ENCODE peak calls at places on chromosomes 5 and 9, in eight cellular contexts. Q, N, E, O, P, V, I and G are unnamed samples.

GRCh38 chr9:83166369-83166768 is 103.4 kb upstream of the RASEF start:
- DNase-seq in Q (no peak), N (no peak), E (no peak), O (no peak), P (no peak), V (peak), I (no peak), G (peak)

GRCh38 chr5:144227363-144227762 is 56.7 kb downstream of the KCTD16 start:
- DNase-seq in Q (no peak), N (no peak), E (no peak), O (no peak), P (no peak), V (no peak), I (no peak), G (no peak)

GRCh38 chr9:83355024-83355444 is 183.2 kb downstream of the FRMD3 start:
- DNase-seq in Q (peak), N (no peak), E (peak), O (peak), P (peak), V (no peak), I (peak), G (peak)

GRCh38 chr5:161399996-161400562 is 146.4 kb downstream of the GABRB2 start:
- DNase-seq in Q (no peak), N (no peak), E (no peak), O (no peak), P (no peak), V (no peak), I (no peak), G (no peak)

GRCh38 chr5:142319105-142319504 is 5.7 kb downstream of the SPRY4 start:
- DNase-seq in Q (no peak), N (no peak), E (no peak), O (no peak), P (no peak), V (no peak), I (peak), G (no peak)

GRCh38 chr9:105054488-105054887 is 126.5 kb upstream of the ABCA1 start:
- DNase-seq in Q (peak), N (no peak), E (peak), O (peak), P (no peak), V (no peak), I (peak), G (peak)

GRCh38 chr5:56037531-56038010 is 42.8 kb upstream of the IL6ST start:
- DNase-seq in Q (no peak), N (no peak), E (no peak), O (no peak), P (no peak), V (no peak), I (no peak), G (no peak)

GRCh38 chr5:124504081-124504916 is 242.1 kb downstream of the ZNF608 start:
- DNase-seq in Q (peak), N (no peak), E (no peak), O (peak), P (no peak), V (no peak), I (peak), G (no peak)

GRCh38 chr9:18905883-18906649 is 126.9 kb downstream of the SAXO1 start:
- DNase-seq in Q (peak), N (no peak), E (no peak), O (peak), P (no peak), V (no peak), I (peak), G (no peak)

GRCh38 chr5:139459451-139459934 is 3.0 kb downstream of the ECSCR start:
- DNase-seq in Q (no peak), N (no peak), E (no peak), O (no peak), P (peak), V (no peak), I (peak), G (peak)

GRCh38 chr5:9507974-9508373 is 37.9 kb downstream of the SEMA5A start:
- DNase-seq in Q (peak), N (peak), E (peak), O (peak), P (no peak), V (no peak), I (peak), G (no peak)

GRCh38 chr9:134938346-134939079 is 20.8 kb upstream of the FCN1 start:
- DNase-seq in Q (no peak), N (no peak), E (no peak), O (no peak), P (no peak), V (no peak), I (no peak), G (no peak)

GRCh38 chr9:14205463-14205862 is 108.5 kb downstream of the NFIB start:
- DNase-seq in Q (peak), N (peak), E (no peak), O (peak), P (no peak), V (no peak), I (peak), G (peak)

GRCh38 chr9:70510157-70510770 is 95.8 kb upstream of the KLF9 start:
- DNase-seq in Q (no peak), N (no peak), E (no peak), O (peak), P (no peak), V (no peak), I (peak), G (peak)

GRCh38 chr5:72363146-72363802 is 43.1 kb downstream of the PTCD2 start:
- DNase-seq in Q (peak), N (peak), E (peak), O (peak), P (no peak), V (no peak), I (peak), G (peak)

GRCh38 chr5:54087436-54087835 is 222.9 kb downstream of the ARL15 start:
- DNase-seq in Q (peak), N (peak), E (peak), O (peak), P (no peak), V (no peak), I (peak), G (peak)

GRCh38 chr5:112977440-112977861 is 853 bp downstream of the DCP2 start:
- DNase-seq in Q (peak), N (no peak), E (no peak), O (no peak), P (no peak), V (no peak), I (no peak), G (no peak)

GRCh38 chr5:140488914-140489313 is 58.5 kb upstream of the EIF4EBP3 start:
- DNase-seq in Q (no peak), N (no peak), E (no peak), O (no peak), P (no peak), V (no peak), I (no peak), G (no peak)

GRCh38 chr5:31237159-31237558 is 43.7 kb downstream of the CDH6 start:
- DNase-seq in Q (no peak), N (no peak), E (no peak), O (peak), P (no peak), V (no peak), I (peak), G (peak)

GRCh38 chr9:14256588-14256987 is 57.4 kb downstream of the NFIB start:
- DNase-seq in Q (no peak), N (no peak), E (no peak), O (peak), P (no peak), V (no peak), I (no peak), G (no peak)

GRCh38 chr5:35651002-35651756 is 33.5 kb downstream of the SPEF2 start:
- DNase-seq in Q (peak), N (peak), E (peak), O (peak), P (no peak), V (no peak), I (peak), G (peak)

GRCh38 chr5:179530069-179530998 is 20.0 kb upstream of the RUFY1 start:
- DNase-seq in Q (peak), N (no peak), E (no peak), O (peak), P (peak), V (peak), I (peak), G (no peak)

GRCh38 chr5:53368966-53369605 is 111.3 kb upstream of the FST start:
- DNase-seq in Q (no peak), N (no peak), E (no peak), O (no peak), P (no peak), V (no peak), I (no peak), G (no peak)

GRCh38 chr5:81235287-81236072 is 2.4 kb downstream of the CKMT2 start:
- DNase-seq in Q (no peak), N (no peak), E (no peak), O (peak), P (peak), V (no peak), I (peak), G (no peak)

GRCh38 chr5:177507165-177507564 is 2.5 kb downstream of the DOK3 start:
- DNase-seq in Q (no peak), N (no peak), E (no peak), O (no peak), P (no peak), V (no peak), I (peak), G (no peak)

GRCh38 chr5:89346573-89346972 is 463.6 kb upstream of the MEF2C start:
- DNase-seq in Q (no peak), N (no peak), E (no peak), O (peak), P (no peak), V (no peak), I (no peak), G (no peak)

GRCh38 chr9:25094518-25094917 is 548.8 kb upstream of the IZUMO3 start:
- DNase-seq in Q (no peak), N (no peak), E (no peak), O (no peak), P (no peak), V (no peak), I (no peak), G (peak)

GRCh38 chr5:125402787-125403186 is 656.3 kb upstream of the ZNF608 start:
- DNase-seq in Q (no peak), N (no peak), E (no peak), O (no peak), P (no peak), V (no peak), I (no peak), G (no peak)

GRCh38 chr5:129107637-129108036 is 13.1 kb downstream of the ISOC1 start:
- DNase-seq in Q (no peak), N (no peak), E (no peak), O (no peak), P (no peak), V (no peak), I (no peak), G (no peak)

GRCh38 chr9:115922441-115922840 is 231.2 kb upstream of the PAPPA start:
- DNase-seq in Q (no peak), N (no peak), E (no peak), O (peak), P (no peak), V (no peak), I (peak), G (no peak)

GRCh38 chr5:33337621-33337960 is 103.2 kb upstream of the TARS1 start:
- DNase-seq in Q (no peak), N (no peak), E (no peak), O (no peak), P (no peak), V (no peak), I (no peak), G (no peak)

GRCh38 chr5:139650031-139650688 is 2.0 kb downstream of the CXXC5 start:
- DNase-seq in Q (no peak), N (no peak), E (no peak), O (no peak), P (peak), V (peak), I (no peak), G (no peak)

GRCh38 chr9:112867275-112867991 is 23.2 kb downstream of the SLC46A2 start:
- DNase-seq in Q (peak), N (peak), E (no peak), O (peak), P (no peak), V (peak), I (peak), G (peak)
- H3K4me3 ChIP-seq in Q (no peak), N (no peak), E (no peak), O (no peak), P (no peak), V (no peak), I (no peak), G (no peak)

GRCh38 chr9:120655005-120655622 is 59.2 kb downstream of the MEGF9 start:
- DNase-seq in Q (peak), N (no peak), E (no peak), O (peak), P (no peak), V (no peak), I (peak), G (peak)

GRCh38 chr9:120650352-120650751 is 63.9 kb downstream of the MEGF9 start:
- DNase-seq in Q (no peak), N (no peak), E (no peak), O (peak), P (no peak), V (no peak), I (peak), G (peak)

GRCh38 chr9:120653762-120654161 is 60.5 kb downstream of the MEGF9 start:
- DNase-seq in Q (no peak), N (no peak), E (no peak), O (no peak), P (no peak), V (no peak), I (no peak), G (no peak)

GRCh38 chr9:120652902-120653301 is 61.4 kb downstream of the MEGF9 start:
- DNase-seq in Q (no peak), N (no peak), E (no peak), O (no peak), P (no peak), V (no peak), I (no peak), G (no peak)

DNA sequence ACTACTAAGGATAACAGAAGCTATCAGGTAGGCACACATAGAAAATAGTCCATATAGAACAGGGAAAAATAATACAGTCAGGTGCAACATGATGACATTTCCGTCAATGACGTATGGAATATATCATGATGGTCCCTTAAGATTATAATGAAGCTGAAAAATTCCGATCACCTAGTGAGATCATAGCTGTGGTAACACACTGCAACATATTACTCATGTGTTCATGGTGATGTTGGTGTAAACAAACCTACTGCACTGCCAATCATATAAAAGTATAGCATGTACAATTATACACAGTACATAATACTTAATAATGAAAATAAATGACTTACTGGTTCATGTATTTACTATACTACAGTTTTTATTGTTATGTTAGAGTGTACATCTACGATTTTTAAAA is 60.0 kb downstream of the MEGF9 start:
- DNase-seq in Q (no peak), N (no peak), E (no peak), O (no peak), P (no peak), V (no peak), I (no peak), G (peak)
- TF ChIP-seq CTCF in Q (no peak), N (no peak), E (no peak), O (no peak), P (no peak), V (no peak), I (no peak), G (no peak)

DNA sequence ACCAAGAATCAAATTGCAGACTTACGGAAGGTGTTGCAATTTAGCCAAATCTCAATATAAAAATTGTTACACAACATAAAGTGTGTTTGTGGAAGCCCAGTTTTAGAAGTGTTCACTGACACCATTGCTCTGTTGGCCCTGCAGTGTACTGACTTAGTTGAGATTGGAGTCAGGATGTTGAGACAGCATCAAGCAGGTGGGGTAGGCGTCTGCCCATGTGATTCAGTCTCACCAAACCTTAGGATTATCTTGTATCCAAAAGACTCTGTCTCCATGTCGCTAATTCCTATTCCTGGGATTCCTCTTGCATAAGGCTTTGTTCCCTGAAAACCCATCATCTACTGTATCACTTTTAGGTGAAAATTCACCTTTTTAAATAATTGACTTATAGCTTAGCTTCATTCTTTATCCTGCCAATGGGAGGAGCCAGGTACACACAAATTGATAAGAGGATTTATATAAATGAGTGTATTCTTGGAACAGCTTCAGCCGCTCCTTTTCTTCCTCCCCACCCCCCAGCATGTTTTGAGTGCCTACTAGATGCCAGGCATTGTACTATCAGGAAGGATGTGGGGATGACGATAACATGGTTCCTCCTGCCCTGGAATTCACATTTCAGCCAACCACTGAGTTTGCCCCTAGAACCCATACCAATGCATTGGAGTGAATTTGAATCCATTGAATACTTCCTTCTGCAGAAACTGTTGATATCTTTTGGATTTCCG is 20.8 kb downstream of the GPR107 start:
- DNase-seq in Q (no peak), N (no peak), E (no peak), O (peak), P (no peak), V (no peak), I (no peak), G (no peak)
- H3K4me3 ChIP-seq in Q (no peak), N (no peak), E (no peak), O (no peak), P (no peak), V (no peak), I (no peak), G (no peak)

GRCh38 chr5:94254214-94254613 is 364.2 kb downstream of the KIAA0825 start:
- DNase-seq in Q (no peak), N (no peak), E (no peak), O (no peak), P (no peak), V (no peak), I (peak), G (no peak)
- TF ChIP-seq CTCF in Q (no peak), N (no peak), E (peak), O (no peak), P (no peak), V (no peak), I (no peak), G (no peak)

GRCh38 chr5:37254581-37254980 is 5.4 kb upstream of the CPLANE1 start:
- DNase-seq in Q (no peak), N (no peak), E (no peak), O (no peak), P (no peak), V (no peak), I (no peak), G (no peak)
- H3K4me3 ChIP-seq in Q (no peak), N (no peak), E (no peak), O (no peak), P (no peak), V (no peak), I (no peak), G (no peak)

GRCh38 chr5:79853676-79854418 is 137.2 kb downstream of the MTX3 start:
- DNase-seq in Q (peak), N (no peak), E (no peak), O (peak), P (peak), V (no peak), I (no peak), G (peak)
- TF ChIP-seq CTCF in Q (no peak), N (no peak), E (peak), O (no peak), P (no peak), V (no peak), I (no peak), G (peak)

GRCh38 chr9:22005700-22006605 is 3.2 kb downstream of the CDKN2B start:
- DNase-seq in Q (peak), N (no peak), E (no peak), O (peak), P (no peak), V (no peak), I (peak), G (no peak)
- H3K4me3 ChIP-seq in Q (peak), N (peak), E (no peak), O (no peak), P (no peak), V (no peak), I (peak), G (peak)

GRCh38 chr5:155941340-155941739 is 385.6 kb upstream of the SGCD start:
- DNase-seq in Q (no peak), N (no peak), E (no peak), O (no peak), P (no peak), V (no peak), I (no peak), G (no peak)

GRCh38 chr5:155947394-155948062 is 379.4 kb upstream of the SGCD start:
- DNase-seq in Q (no peak), N (no peak), E (peak), O (no peak), P (no peak), V (no peak), I (no peak), G (no peak)

GRCh38 chr5:155938051-155938450 is 388.9 kb upstream of the SGCD start:
- DNase-seq in Q (no peak), N (no peak), E (no peak), O (no peak), P (no peak), V (no peak), I (no peak), G (no peak)

DNA sequence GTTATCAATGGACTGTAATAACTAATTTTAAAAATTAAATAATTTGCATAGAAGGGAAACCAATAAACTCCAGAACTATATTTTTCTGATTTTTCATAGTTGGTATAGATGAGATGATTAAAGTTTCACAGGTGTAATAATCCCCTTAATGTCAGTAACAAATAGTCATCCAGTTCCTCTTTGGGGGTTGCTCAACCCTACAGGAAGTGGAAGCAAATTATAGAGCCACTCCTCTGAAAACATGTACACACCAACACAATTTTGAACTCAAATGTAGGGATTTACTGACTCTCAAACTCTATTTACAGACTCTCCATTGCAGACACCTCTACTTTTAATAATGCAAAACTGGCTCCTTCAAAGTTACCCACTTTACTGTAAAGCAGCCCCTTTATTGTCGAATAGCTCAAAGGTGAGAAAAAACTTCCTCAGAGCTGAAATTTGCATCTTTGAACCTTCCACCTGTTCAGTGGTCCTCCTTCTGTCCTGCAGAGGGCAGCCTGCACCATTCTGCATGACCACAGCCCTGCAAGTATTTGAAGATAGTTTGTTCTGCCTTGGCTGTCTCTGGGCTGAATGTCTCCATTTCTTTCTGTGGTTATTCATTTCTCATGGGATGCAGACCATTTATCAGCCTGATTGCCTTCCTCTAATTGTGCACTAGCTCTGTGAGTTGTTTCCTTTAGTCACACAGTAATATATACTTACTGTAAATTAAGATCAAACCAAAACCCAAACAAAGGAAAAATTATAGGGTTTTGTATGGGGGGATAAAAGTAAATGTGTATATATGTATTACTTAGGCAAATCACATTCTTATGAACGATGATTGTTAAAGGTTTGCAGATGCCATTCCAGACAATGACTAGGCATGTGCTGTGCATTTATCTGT is 383.2 kb upstream of the SGCD start:
- DNase-seq in Q (peak), N (no peak), E (peak), O (peak), P (peak), V (no peak), I (peak), G (peak)
- TF ChIP-seq CTCF in Q (peak), N (peak), E (peak), O (peak), P (peak), V (peak), I (peak), G (peak)

GRCh38 chr5:67013719-67014118 is 182.9 kb downstream of the CD180 start:
- DNase-seq in Q (peak), N (no peak), E (no peak), O (no peak), P (no peak), V (no peak), I (no peak), G (no peak)

GRCh38 chr5:67010684-67011409 is 185.8 kb downstream of the CD180 start:
- DNase-seq in Q (peak), N (peak), E (no peak), O (peak), P (no peak), V (no peak), I (no peak), G (peak)

GRCh38 chr5:67014191-67014590 is 182.4 kb downstream of the CD180 start:
- DNase-seq in Q (no peak), N (no peak), E (no peak), O (no peak), P (no peak), V (no peak), I (no peak), G (no peak)

GRCh38 chr5:67011422-67011821 is 185.2 kb downstream of the CD180 start:
- DNase-seq in Q (no peak), N (no peak), E (no peak), O (no peak), P (no peak), V (no peak), I (no peak), G (no peak)

GRCh38 chr5:67012241-67012640 is 184.4 kb downstream of the CD180 start:
- DNase-seq in Q (peak), N (no peak), E (no peak), O (no peak), P (no peak), V (no peak), I (no peak), G (peak)
- H3K4me3 ChIP-seq in Q (no peak), N (no peak), E (no peak), O (no peak), P (no peak), V (no peak), I (no peak), G (no peak)